ENCODE peak calls at places on chromosomes 11 and 22, in four cellular contexts. M is GM23338, A is DMS153, G is neural crest cell. C is an unnamed sample.

GRCh38 chr11:116960916-116961315 is 123.5 kb upstream of the APOA1 start:
- DNase-seq in M (peak; percentile 6), A (no peak), G (no peak), C (peak; percentile 22)

GRCh38 chr22:29245626-29246385 is 22.0 kb downstream of the RHBDD3 start:
- DNase-seq in M (peak; percentile 73), G (peak; percentile 68), A (peak; percentile 53), C (peak; percentile 69)

GRCh38 chr11:91871791-91872190 is 352.8 kb upstream of the FAT3 start:
- DNase-seq in G (no peak), A (peak; percentile 72), M (no peak), C (no peak)

GRCh38 chr11:77851513-77851912 is 30.6 kb downstream of the AAMDC start:
- DNase-seq in G (no peak), A (no peak), M (no peak), C (no peak)

GRCh38 chr11:2217211-2218081 is 45.8 kb upstream of the TH start:
- DNase-seq in G (no peak), M (no peak), A (no peak), C (no peak)

GRCh38 chr11:31106963-31107576 is 262.5 kb downstream of the DCDC1 start:
- DNase-seq in G (peak; percentile 85), M (peak; percentile 92), A (no peak), C (peak; percentile 83)

GRCh38 chr22:49446145-49446758 is 381.4 kb downstream of the BRD1 start:
- DNase-seq in M (no peak), G (no peak), A (no peak), C (no peak)

GRCh38 chr11:41457216-41458014 is 2.0 kb downstream of the LRRC4C start:
- DNase-seq in A (no peak), M (peak; percentile 8), G (no peak), C (no peak)

GRCh38 chr11:6437993-6438392 is 2.8 kb downstream of the HPX start:
- DNase-seq in A (no peak), M (no peak), G (no peak), C (no peak)

GRCh38 chr11:12087075-12087775 is 23.2 kb upstream of the MICAL2 start:
- DNase-seq in A (peak; percentile 23), M (peak; percentile 36), G (no peak), C (peak; percentile 25)